ENCODE peak calls at places on chromosomes 2 and 18, in eight cellular contexts. O is NCI-H82; J is NCI-H748 treated with DMSO at 0.1 percent for 48 hours; W is T follicular helper cell; X is H9; V is GF-D8; K is AG08396; I is stimulated activated CD4-positive, alpha-beta T cell treated with anti-CD3 and anti-CD28 coated beads, TNF-alpha, amount 100 ng/mL, for 4 hours. A is an unnamed sample.

GRCh38 chr2:11373096-11373495 is 28.7 kb upstream of the ROCK2 start:
- DNase-seq in V (no peak), W (no peak), J (no peak), I (no peak), K (no peak), X (no peak), O (no peak), A (no peak)

GRCh38 chr2:217816396-217816869 is 186.4 kb downstream of the TNS1 start:
- DNase-seq in W (no peak), J (no peak), X (no peak), V (no peak), I (no peak), K (no peak), O (no peak), A (no peak)

GRCh38 chr2:224023188-224023587 is 15.9 kb downstream of the SERPINE2 start:
- DNase-seq in J (no peak), X (peak), O (no peak), V (no peak), W (no peak), I (no peak), K (peak), A (no peak)

GRCh38 chr2:180604077-180604476 is 376.3 kb upstream of the UBE2E3 start:
- DNase-seq in J (peak), K (no peak), W (no peak), I (no peak), V (no peak), O (peak), X (no peak), A (no peak)

GRCh38 chr2:55334728-55335127 is 65.7 kb upstream of the MTIF2 start:
- DNase-seq in I (no peak), J (no peak), V (no peak), K (no peak), W (no peak), X (no peak), O (no peak), A (no peak)

GRCh38 chr2:182506606-182507005 is 79.8 kb upstream of the PDE1A start:
- DNase-seq in J (peak), X (no peak), O (no peak), I (no peak), K (no peak), V (no peak), W (no peak), A (no peak)

GRCh38 chr18:45567123-45567522 is 48.2 kb upstream of the SLC14A2 start:
- DNase-seq in J (no peak), O (no peak), K (peak), X (peak), W (no peak), V (no peak), I (no peak), A (no peak)

GRCh38 chr2:96202152-96202856 is 6.3 kb downstream of the STARD7 start:
- DNase-seq in V (no peak), W (no peak), K (no peak), O (peak), I (no peak), J (no peak), X (no peak), A (no peak)

GRCh38 chr18:44035554-44035953 is 645.1 kb upstream of the SETBP1 start:
- DNase-seq in O (no peak), V (no peak), X (no peak), J (no peak), I (no peak), W (no peak), K (peak), A (no peak)

GRCh38 chr2:59297829-59298228 is 1056.7 kb upstream of the FANCL start:
- DNase-seq in I (no peak), V (no peak), J (no peak), K (no peak), W (no peak), O (peak), X (no peak), A (no peak)

GRCh38 chr2:131543385-131543891 is 15.8 kb downstream of the CCDC74A start:
- DNase-seq in J (no peak), I (no peak), K (no peak), X (no peak), W (no peak), O (no peak), V (no peak), A (no peak)

GRCh38 chr2:239892480-239893235 is 132.5 kb downstream of the NDUFA10 start:
- DNase-seq in K (no peak), X (peak), I (no peak), W (no peak), J (no peak), O (no peak), V (no peak), A (no peak)

GRCh38 chr2:172087780-172088244 is 2.5 kb downstream of the DLX1 start:
- DNase-seq in K (peak), V (no peak), X (peak), J (no peak), I (no peak), O (peak), W (no peak), A (no peak)

GRCh38 chr18:61132036-61132435 is 201.2 kb upstream of the CDH20 start:
- DNase-seq in X (no peak), K (no peak), W (no peak), V (no peak), J (no peak), I (no peak), O (no peak), A (no peak)

GRCh38 chr18:79484661-79485621 is 89.2 kb downstream of the NFATC1 start:
- DNase-seq in X (no peak), O (peak), K (peak), V (no peak), J (no peak), I (no peak), W (no peak), A (no peak)

GRCh38 chr2:129912066-129912820 is 67.2 kb upstream of the RAB6C start:
- DNase-seq in J (no peak), K (no peak), X (peak), I (no peak), O (no peak), W (no peak), V (no peak), A (no peak)

GRCh38 chr2:150621800-150622199 is 134.3 kb upstream of the RND3 start:
- DNase-seq in X (no peak), V (no peak), W (no peak), I (no peak), K (peak), J (no peak), O (no peak), A (no peak)

GRCh38 chr2:236291911-236292310 is 27.7 kb upstream of the ASB18 start:
- DNase-seq in K (no peak), V (no peak), W (no peak), X (no peak), I (no peak), J (no peak), O (no peak), A (no peak)

GRCh38 chr2:37870829-37871228 is 54.3 kb upstream of the RMDN2 start:
- DNase-seq in W (no peak), O (no peak), V (no peak), K (no peak), I (no peak), X (no peak), J (no peak), A (no peak)

GRCh38 chr2:236536727-236537398 is 32.8 kb upstream of the ACKR3 start:
- DNase-seq in O (no peak), X (no peak), J (no peak), I (peak), V (no peak), W (peak), K (no peak), A (no peak)

GRCh38 chr2:11004206-11004605 is 92.5 kb downstream of the KCNF1 start:
- DNase-seq in W (no peak), X (no peak), I (no peak), K (peak), J (no peak), O (no peak), V (no peak), A (no peak)

GRCh38 chr2:37781028-37781427 is 109.6 kb upstream of the CDC42EP3 start:
- DNase-seq in V (no peak), J (peak), W (no peak), O (peak), X (no peak), K (no peak), I (no peak), A (no peak)

GRCh38 chr2:113209869-113210305 is 36.1 kb downstream of the PSD4 start:
- DNase-seq in K (no peak), J (no peak), V (no peak), X (no peak), I (no peak), W (no peak), O (no peak), A (no peak)

GRCh38 chr18:68520406-68521075 is 194.4 kb downstream of the TMX3 start:
- DNase-seq in V (no peak), O (no peak), I (no peak), J (no peak), K (no peak), W (no peak), X (no peak), A (no peak)

GRCh38 chr2:190533968-190534309 is 583 bp downstream of the NEMP2 start:
- DNase-seq in V (no peak), I (no peak), X (no peak), K (no peak), J (no peak), O (no peak), W (peak), A (no peak)

GRCh38 chr2:102848366-102848839 is 86.6 kb downstream of the TMEM182 start:
- DNase-seq in O (peak), K (peak), J (peak), I (no peak), W (no peak), X (peak), V (peak), A (peak)

GRCh38 chr2:85846411-85846810 is 42.4 kb downstream of the ST3GAL5 start:
- DNase-seq in J (no peak), O (no peak), V (no peak), I (no peak), X (no peak), W (no peak), K (peak), A (no peak)

GRCh38 chr2:172701250-172701649 is 34.4 kb upstream of the RAPGEF4 start:
- DNase-seq in W (no peak), O (no peak), X (no peak), I (no peak), K (peak), V (no peak), J (no peak), A (no peak)

GRCh38 chr2:240325654-240326031 is 109.8 kb upstream of the GPC1 start:
- DNase-seq in I (no peak), V (no peak), K (no peak), W (no peak), X (no peak), J (no peak), O (no peak), A (no peak)

GRCh38 chr2:66495788-66496640 is 61.1 kb downstream of the MEIS1 start:
- DNase-seq in K (peak), I (no peak), J (no peak), V (no peak), W (no peak), O (no peak), X (peak), A (no peak)

GRCh38 chr2:174951746-174952145 is 53.4 kb downstream of the CHN1 start:
- DNase-seq in X (no peak), I (no peak), J (no peak), O (no peak), V (no peak), W (no peak), K (no peak), A (no peak)

A was measured in NCI-H2081.